ENCODE peak calls at places on chromosomes 2 and 18, in eight cellular contexts. G is activated CD8-positive, alpha-beta T cell treated with anti-CD3 and anti-CD28 coated beads, Interleukin-2, amount 10 ng/mL, durations not matched to agents 7 days and 5 days; L is effector memory CD8-positive, alpha-beta T cell; Q is right cardiac atrium; H is central memory CD8-positive, alpha-beta T cell; P is PC-3; F is foreskin keratinocyte; D is HepG2. O is an unnamed sample.

GRCh38 chr2:129929321-129930290 is 49.9 kb upstream of the RAB6C start:
- ATAC-seq in P (no peak), Q (peak; percentile 40), D (peak; percentile 77), H (no peak), F (peak; percentile 25), G (no peak), L (no peak), O (peak; percentile 70)

GRCh38 chr2:19801367-19802087 is 100.3 kb downstream of the TTC32 start:
- ATAC-seq in D (peak; percentile 38), Q (peak; percentile 91), L (no peak), H (no peak), P (peak; percentile 100), F (peak; percentile 74), G (no peak), O (peak; percentile 97)

GRCh38 chr2:68829764-68830163 is 41.4 kb downstream of the BMP10 start:
- ATAC-seq in P (no peak), Q (no peak), H (peak; percentile 31), F (no peak), L (peak; percentile 53), D (no peak), G (peak; percentile 24), O (no peak)

GRCh38 chr18:6751207-6751606 is 21.7 kb downstream of the ARHGAP28 start:
- ATAC-seq in F (no peak), P (no peak), L (no peak), D (no peak), H (no peak), Q (no peak), G (no peak), O (no peak)

GRCh38 chr2:237134831-237135230 is 49.1 kb downstream of the COPS8 start:
- ATAC-seq in F (no peak), H (no peak), D (no peak), Q (no peak), L (no peak), P (no peak), G (no peak), O (no peak)

GRCh38 chr2:108944601-108945241 is 44.3 kb downstream of the EDAR start:
- ATAC-seq in G (no peak), P (no peak), F (no peak), L (no peak), Q (no peak), H (no peak), D (peak; percentile 96), O (peak; percentile 47)

GRCh38 chr2:96882230-96882629 is 12.3 kb upstream of the SEMA4C start:
- ATAC-seq in F (peak; percentile 63), H (no peak), G (no peak), D (no peak), L (no peak), Q (no peak), P (no peak), O (no peak)

GRCh38 chr18:26089247-26090129 is 925 bp downstream of the SS18 start:
- ATAC-seq in F (peak; percentile 11), D (peak; percentile 42), H (no peak), Q (no peak), G (no peak), P (peak; percentile 2), L (no peak), O (peak; percentile 4)

GRCh38 chr18:77478619-77479018 is 229.0 kb downstream of the GALR1 start:
- ATAC-seq in P (no peak), L (no peak), H (no peak), F (no peak), G (no peak), Q (peak; percentile 88), D (peak; percentile 37), O (no peak)